ENCODE peak calls at places on chromosomes 7 and 10, in eight cellular contexts. One of them, this sample, is unnamed.

GRCh38 chr10:88986549-88987242 is 3.9 kb upstream of the FAS start:
- DNase-seq in activated CD4-positive, alpha-beta T cell treated with anti-CD3 and anti-CD28 coated beads for 48 hours: no peak
- DNase-seq in omental fat pad: no peak
- DNase-seq in HCT116: no peak
- DNase-seq in germinal center: no peak
- DNase-seq in activated gamma-delta T cell: no peak
- DNase-seq in body of pancreas: peak
- DNase-seq in BE2C: peak
- DNase-seq in this sample: no peak

GRCh38 chr10:131198401-131198800 is 113.1 kb downstream of the TCERG1L start:
- DNase-seq in body of pancreas: no peak
- DNase-seq in germinal center: no peak
- DNase-seq in activated CD4-positive, alpha-beta T cell treated with anti-CD3 and anti-CD28 coated beads for 48 hours: no peak
- DNase-seq in BE2C: no peak
- DNase-seq in HCT116: no peak
- DNase-seq in omental fat pad: no peak
- DNase-seq in activated gamma-delta T cell: no peak
- DNase-seq in this sample: no peak

GRCh38 chr10:3774018-3774813 is 10.8 kb downstream of the KLF6 start:
- DNase-seq in activated gamma-delta T cell: no peak
- DNase-seq in germinal center: no peak
- DNase-seq in BE2C: no peak
- DNase-seq in body of pancreas: no peak
- DNase-seq in HCT116: no peak
- DNase-seq in activated CD4-positive, alpha-beta T cell treated with anti-CD3 and anti-CD28 coated beads for 48 hours: no peak
- DNase-seq in omental fat pad: no peak
- DNase-seq in this sample: no peak

GRCh38 chr7:19294629-19295028 is 149.4 kb upstream of the FERD3L start:
- DNase-seq in BE2C: no peak
- DNase-seq in HCT116: no peak
- DNase-seq in germinal center: no peak
- DNase-seq in omental fat pad: no peak
- DNase-seq in body of pancreas: no peak
- DNase-seq in activated gamma-delta T cell: no peak
- DNase-seq in activated CD4-positive, alpha-beta T cell treated with anti-CD3 and anti-CD28 coated beads for 48 hours: no peak
- DNase-seq in this sample: no peak

GRCh38 chr7:108609643-108610042 is 40.0 kb downstream of the DNAJB9 start:
- DNase-seq in BE2C: no peak
- DNase-seq in germinal center: no peak
- DNase-seq in body of pancreas: no peak
- DNase-seq in activated gamma-delta T cell: no peak
- DNase-seq in omental fat pad: no peak
- DNase-seq in activated CD4-positive, alpha-beta T cell treated with anti-CD3 and anti-CD28 coated beads for 48 hours: no peak
- DNase-seq in HCT116: no peak
- DNase-seq in this sample: no peak

GRCh38 chr7:66043681-66044497 is 31.7 kb upstream of the ASL start:
- DNase-seq in germinal center: peak
- DNase-seq in HCT116: no peak
- DNase-seq in body of pancreas: peak
- DNase-seq in omental fat pad: no peak
- DNase-seq in activated CD4-positive, alpha-beta T cell treated with anti-CD3 and anti-CD28 coated beads for 48 hours: peak
- DNase-seq in activated gamma-delta T cell: no peak
- DNase-seq in BE2C: no peak
- DNase-seq in this sample: peak

GRCh38 chr7:70307544-70308106 is 709.4 kb downstream of the AUTS2 start:
- DNase-seq in germinal center: no peak
- DNase-seq in BE2C: no peak
- DNase-seq in HCT116: no peak
- DNase-seq in body of pancreas: no peak
- DNase-seq in activated CD4-positive, alpha-beta T cell treated with anti-CD3 and anti-CD28 coated beads for 48 hours: no peak
- DNase-seq in omental fat pad: no peak
- DNase-seq in activated gamma-delta T cell: no peak
- DNase-seq in this sample: no peak

GRCh38 chr7:107318523-107319160 is 149.8 kb downstream of the HBP1 start:
- DNase-seq in body of pancreas: no peak
- DNase-seq in HCT116: no peak
- DNase-seq in activated CD4-positive, alpha-beta T cell treated with anti-CD3 and anti-CD28 coated beads for 48 hours: no peak
- DNase-seq in germinal center: no peak
- DNase-seq in activated gamma-delta T cell: no peak
- DNase-seq in BE2C: no peak
- DNase-seq in omental fat pad: no peak
- DNase-seq in this sample: no peak

GRCh38 chr7:143494622-143495021 is 16.9 kb downstream of the TAS2R41 start:
- DNase-seq in BE2C: no peak
- DNase-seq in HCT116: no peak
- DNase-seq in activated gamma-delta T cell: no peak
- DNase-seq in activated CD4-positive, alpha-beta T cell treated with anti-CD3 and anti-CD28 coated beads for 48 hours: no peak
- DNase-seq in germinal center: no peak
- DNase-seq in body of pancreas: no peak
- DNase-seq in omental fat pad: no peak
- DNase-seq in this sample: no peak

GRCh38 chr10:5442056-5442989 is 30.0 kb downstream of the NET1 start:
- DNase-seq in activated CD4-positive, alpha-beta T cell treated with anti-CD3 and anti-CD28 coated beads for 48 hours: peak
- DNase-seq in body of pancreas: peak
- DNase-seq in omental fat pad: no peak
- DNase-seq in germinal center: peak
- DNase-seq in BE2C: peak
- DNase-seq in HCT116: peak
- DNase-seq in activated gamma-delta T cell: no peak
- DNase-seq in this sample: no peak

GRCh38 chr7:129975309-129975708 is 22.5 kb upstream of the UBE2H start:
- DNase-seq in BE2C: no peak
- DNase-seq in HCT116: no peak
- DNase-seq in activated CD4-positive, alpha-beta T cell treated with anti-CD3 and anti-CD28 coated beads for 48 hours: no peak
- DNase-seq in activated gamma-delta T cell: no peak
- DNase-seq in omental fat pad: no peak
- DNase-seq in body of pancreas: peak
- DNase-seq in germinal center: no peak
- DNase-seq in this sample: no peak

GRCh38 chr7:47416454-47417121 is 165.3 kb downstream of the TNS3 start:
- DNase-seq in BE2C: no peak
- DNase-seq in omental fat pad: no peak
- DNase-seq in germinal center: no peak
- DNase-seq in activated CD4-positive, alpha-beta T cell treated with anti-CD3 and anti-CD28 coated beads for 48 hours: no peak
- DNase-seq in activated gamma-delta T cell: no peak
- DNase-seq in body of pancreas: no peak
- DNase-seq in HCT116: no peak
- DNase-seq in this sample: no peak

GRCh38 chr10:58820862-58821559 is 308.3 kb downstream of the BICC1 start:
- DNase-seq in germinal center: no peak
- DNase-seq in body of pancreas: no peak
- DNase-seq in omental fat pad: no peak
- DNase-seq in activated gamma-delta T cell: no peak
- DNase-seq in activated CD4-positive, alpha-beta T cell treated with anti-CD3 and anti-CD28 coated beads for 48 hours: no peak
- DNase-seq in HCT116: no peak
- DNase-seq in BE2C: peak
- DNase-seq in this sample: no peak

GRCh38 chr7:74449809-74450397 is 3.8 kb upstream of the GTF2IRD1 start:
- DNase-seq in omental fat pad: peak
- DNase-seq in germinal center: peak
- DNase-seq in BE2C: peak
- DNase-seq in HCT116: peak
- DNase-seq in activated gamma-delta T cell: no peak
- DNase-seq in activated CD4-positive, alpha-beta T cell treated with anti-CD3 and anti-CD28 coated beads for 48 hours: peak
- DNase-seq in body of pancreas: peak
- DNase-seq in this sample: peak

GRCh38 chr7:105894131-105894530 is 17.7 kb upstream of the ATXN7L1 start:
- DNase-seq in HCT116: no peak
- DNase-seq in activated CD4-positive, alpha-beta T cell treated with anti-CD3 and anti-CD28 coated beads for 48 hours: no peak
- DNase-seq in activated gamma-delta T cell: no peak
- DNase-seq in germinal center: no peak
- DNase-seq in body of pancreas: no peak
- DNase-seq in BE2C: no peak
- DNase-seq in omental fat pad: no peak
- DNase-seq in this sample: no peak

GRCh38 chr7:130890176-130891020 is 156.4 kb upstream of the KLF14 start:
- DNase-seq in body of pancreas: no peak
- DNase-seq in germinal center: no peak
- DNase-seq in activated gamma-delta T cell: no peak
- DNase-seq in HCT116: no peak
- DNase-seq in activated CD4-positive, alpha-beta T cell treated with anti-CD3 and anti-CD28 coated beads for 48 hours: no peak
- DNase-seq in omental fat pad: no peak
- DNase-seq in BE2C: no peak
- DNase-seq in this sample: no peak

GRCh38 chr7:122343986-122344620 is 39.6 kb upstream of the FEZF1 start:
- DNase-seq in germinal center: no peak
- DNase-seq in omental fat pad: no peak
- DNase-seq in BE2C: no peak
- DNase-seq in activated gamma-delta T cell: no peak
- DNase-seq in HCT116: no peak
- DNase-seq in activated CD4-positive, alpha-beta T cell treated with anti-CD3 and anti-CD28 coated beads for 48 hours: no peak
- DNase-seq in body of pancreas: no peak
- DNase-seq in this sample: no peak

GRCh38 chr10:71597821-71598498 is 121.6 kb downstream of the C10orf105 start:
- DNase-seq in HCT116: no peak
- DNase-seq in BE2C: no peak
- DNase-seq in body of pancreas: peak
- DNase-seq in activated gamma-delta T cell: no peak
- DNase-seq in activated CD4-positive, alpha-beta T cell treated with anti-CD3 and anti-CD28 coated beads for 48 hours: no peak
- DNase-seq in germinal center: peak
- DNase-seq in omental fat pad: peak
- DNase-seq in this sample: no peak

GRCh38 chr10:96325719-96326373 is 21.6 kb downstream of the DNTT start:
- DNase-seq in activated CD4-positive, alpha-beta T cell treated with anti-CD3 and anti-CD28 coated beads for 48 hours: no peak
- DNase-seq in germinal center: no peak
- DNase-seq in activated gamma-delta T cell: no peak
- DNase-seq in body of pancreas: no peak
- DNase-seq in HCT116: no peak
- DNase-seq in BE2C: no peak
- DNase-seq in omental fat pad: no peak
- DNase-seq in this sample: no peak

GRCh38 chr7:107048783-107049418 is 4.4 kb downstream of the PRKAR2B start:
- DNase-seq in activated CD4-positive, alpha-beta T cell treated with anti-CD3 and anti-CD28 coated beads for 48 hours: no peak
- DNase-seq in HCT116: no peak
- DNase-seq in body of pancreas: no peak
- DNase-seq in omental fat pad: no peak
- DNase-seq in germinal center: no peak
- DNase-seq in activated gamma-delta T cell: no peak
- DNase-seq in BE2C: no peak
- DNase-seq in this sample: no peak

GRCh38 chr10:51528527-51528926 is 170.9 kb downstream of the CSTF2T start:
- DNase-seq in germinal center: no peak
- DNase-seq in HCT116: no peak
- DNase-seq in body of pancreas: no peak
- DNase-seq in activated CD4-positive, alpha-beta T cell treated with anti-CD3 and anti-CD28 coated beads for 48 hours: no peak
- DNase-seq in activated gamma-delta T cell: no peak
- DNase-seq in BE2C: no peak
- DNase-seq in omental fat pad: no peak
- DNase-seq in this sample: no peak

GRCh38 chr10:48733329-48733728 is 48.7 kb downstream of the WDFY4 start:
- DNase-seq in germinal center: no peak
- DNase-seq in activated CD4-positive, alpha-beta T cell treated with anti-CD3 and anti-CD28 coated beads for 48 hours: no peak
- DNase-seq in BE2C: no peak
- DNase-seq in omental fat pad: no peak
- DNase-seq in activated gamma-delta T cell: no peak
- DNase-seq in HCT116: no peak
- DNase-seq in body of pancreas: no peak
- DNase-seq in this sample: no peak

GRCh38 chr7:106542550-106543220 is 118.3 kb downstream of the CCDC71L start:
- DNase-seq in germinal center: peak
- DNase-seq in body of pancreas: peak
- DNase-seq in BE2C: peak
- DNase-seq in omental fat pad: no peak
- DNase-seq in activated gamma-delta T cell: no peak
- DNase-seq in HCT116: peak
- DNase-seq in activated CD4-positive, alpha-beta T cell treated with anti-CD3 and anti-CD28 coated beads for 48 hours: peak
- DNase-seq in this sample: peak

GRCh38 chr7:136640977-136641376 is 227.5 kb upstream of the CHRM2 start:
- DNase-seq in germinal center: no peak
- DNase-seq in activated CD4-positive, alpha-beta T cell treated with anti-CD3 and anti-CD28 coated beads for 48 hours: no peak
- DNase-seq in activated gamma-delta T cell: no peak
- DNase-seq in omental fat pad: no peak
- DNase-seq in HCT116: no peak
- DNase-seq in body of pancreas: no peak
- DNase-seq in BE2C: peak
- DNase-seq in this sample: no peak

GRCh38 chr7:27113991-27114866 is 11.7 kb upstream of the HOXA2 start:
- DNase-seq in activated CD4-positive, alpha-beta T cell treated with anti-CD3 and anti-CD28 coated beads for 48 hours: no peak
- DNase-seq in omental fat pad: no peak
- DNase-seq in body of pancreas: no peak
- DNase-seq in BE2C: no peak
- DNase-seq in activated gamma-delta T cell: no peak
- DNase-seq in HCT116: no peak
- DNase-seq in germinal center: no peak
- DNase-seq in this sample: no peak

GRCh38 chr10:70032667-70033066 is 20.0 kb upstream of the MACROH2A2 start:
- DNase-seq in BE2C: no peak
- DNase-seq in HCT116: no peak
- DNase-seq in body of pancreas: no peak
- DNase-seq in omental fat pad: no peak
- DNase-seq in activated CD4-positive, alpha-beta T cell treated with anti-CD3 and anti-CD28 coated beads for 48 hours: no peak
- DNase-seq in activated gamma-delta T cell: no peak
- DNase-seq in germinal center: no peak
- DNase-seq in this sample: no peak